ENCODE peak calls at places on chromosomes 6 and 20, in five cellular contexts. One of them, this sample, is unnamed.

GRCh38 chr20:34834459-34834893 is 9.0 kb upstream of the NCOA6 start:
- DNase-seq in brain microvascular endothelial cell: no peak
- DNase-seq in epithelial cell of prostate: no peak
- DNase-seq in activated naive CD4-positive, alpha-beta T cell: no peak
- DNase-seq in iPS-NIHi11: no peak
- DNase-seq in this sample: peak

GRCh38 chr6:130494745-130495144 is 128.9 kb downstream of the TMEM200A start:
- DNase-seq in brain microvascular endothelial cell: peak
- DNase-seq in activated naive CD4-positive, alpha-beta T cell: no peak
- DNase-seq in epithelial cell of prostate: no peak
- DNase-seq in iPS-NIHi11: no peak
- DNase-seq in this sample: no peak

GRCh38 chr6:110656492-110656891 is 158.8 kb downstream of the CDK19 start:
- DNase-seq in epithelial cell of prostate: peak
- DNase-seq in activated naive CD4-positive, alpha-beta T cell: no peak
- DNase-seq in brain microvascular endothelial cell: no peak
- DNase-seq in iPS-NIHi11: peak
- DNase-seq in this sample: no peak

GRCh38 chr6:45587229-45588060 is 209.7 kb upstream of the SUPT3H start:
- DNase-seq in iPS-NIHi11: no peak
- DNase-seq in epithelial cell of prostate: peak
- DNase-seq in activated naive CD4-positive, alpha-beta T cell: no peak
- DNase-seq in brain microvascular endothelial cell: no peak
- DNase-seq in this sample: no peak

GRCh38 chr20:47568019-47568418 is 66.3 kb downstream of the NCOA3 start:
- DNase-seq in brain microvascular endothelial cell: peak
- DNase-seq in iPS-NIHi11: no peak
- DNase-seq in activated naive CD4-positive, alpha-beta T cell: no peak
- DNase-seq in epithelial cell of prostate: no peak
- DNase-seq in this sample: no peak

GRCh38 chr6:30829639-30830250 is 54.6 kb upstream of the DDR1 start:
- DNase-seq in activated naive CD4-positive, alpha-beta T cell: no peak
- DNase-seq in epithelial cell of prostate: no peak
- DNase-seq in brain microvascular endothelial cell: no peak
- DNase-seq in iPS-NIHi11: no peak
- DNase-seq in this sample: no peak

GRCh38 chr6:71419954-71420692 is 131.5 kb downstream of the OGFRL1 start:
- DNase-seq in brain microvascular endothelial cell: no peak
- DNase-seq in activated naive CD4-positive, alpha-beta T cell: no peak
- DNase-seq in iPS-NIHi11: peak
- DNase-seq in epithelial cell of prostate: no peak
- DNase-seq in this sample: peak

GRCh38 chr20:59750209-59750840 is 146.0 kb downstream of the PHACTR3 start:
- DNase-seq in activated naive CD4-positive, alpha-beta T cell: no peak
- DNase-seq in brain microvascular endothelial cell: no peak
- DNase-seq in iPS-NIHi11: no peak
- DNase-seq in epithelial cell of prostate: no peak
- DNase-seq in this sample: no peak

GRCh38 chr20:19928379-19929360 is 88.5 kb upstream of the NAA20 start:
- DNase-seq in activated naive CD4-positive, alpha-beta T cell: no peak
- DNase-seq in iPS-NIHi11: no peak
- DNase-seq in epithelial cell of prostate: peak
- DNase-seq in brain microvascular endothelial cell: no peak
- DNase-seq in this sample: no peak

GRCh38 chr20:36082516-36082915 is 72.0 kb upstream of the EPB41L1 start:
- DNase-seq in activated naive CD4-positive, alpha-beta T cell: no peak
- DNase-seq in iPS-NIHi11: no peak
- DNase-seq in epithelial cell of prostate: no peak
- DNase-seq in brain microvascular endothelial cell: no peak
- DNase-seq in this sample: no peak

GRCh38 chr6:145272246-145272645 is 463.1 kb downstream of the EPM2A start:
- DNase-seq in activated naive CD4-positive, alpha-beta T cell: no peak
- DNase-seq in iPS-NIHi11: no peak
- DNase-seq in brain microvascular endothelial cell: no peak
- DNase-seq in epithelial cell of prostate: no peak
- DNase-seq in this sample: no peak

GRCh38 chr20:47727170-47727880 is 58.0 kb downstream of the SULF2 start:
- DNase-seq in epithelial cell of prostate: no peak
- DNase-seq in iPS-NIHi11: no peak
- DNase-seq in activated naive CD4-positive, alpha-beta T cell: peak
- DNase-seq in brain microvascular endothelial cell: no peak
- DNase-seq in this sample: no peak

GRCh38 chr6:35970181-35970580 is 49.3 kb upstream of the SRPK1 start:
- DNase-seq in brain microvascular endothelial cell: peak
- DNase-seq in iPS-NIHi11: no peak
- DNase-seq in epithelial cell of prostate: peak
- DNase-seq in activated naive CD4-positive, alpha-beta T cell: no peak
- DNase-seq in this sample: no peak

GRCh38 chr6:134921980-134922313 is 28.0 kb downstream of the ALDH8A1 start:
- DNase-seq in iPS-NIHi11: no peak
- DNase-seq in activated naive CD4-positive, alpha-beta T cell: no peak
- DNase-seq in epithelial cell of prostate: no peak
- DNase-seq in brain microvascular endothelial cell: no peak
- DNase-seq in this sample: no peak

GRCh38 chr6:105713474-105714118 is 310.7 kb upstream of the PREP start:
- DNase-seq in epithelial cell of prostate: no peak
- DNase-seq in activated naive CD4-positive, alpha-beta T cell: no peak
- DNase-seq in iPS-NIHi11: no peak
- DNase-seq in brain microvascular endothelial cell: no peak
- DNase-seq in this sample: no peak

GRCh38 chr20:63531686-63532448 is 5.3 kb downstream of the PTK6 start:
- DNase-seq in iPS-NIHi11: no peak
- DNase-seq in brain microvascular endothelial cell: no peak
- DNase-seq in activated naive CD4-positive, alpha-beta T cell: no peak
- DNase-seq in epithelial cell of prostate: no peak
- DNase-seq in this sample: peak

GRCh38 chr6:106125925-106126435 is 39.8 kb downstream of the PRDM1 start:
- DNase-seq in activated naive CD4-positive, alpha-beta T cell: no peak
- DNase-seq in brain microvascular endothelial cell: no peak
- DNase-seq in iPS-NIHi11: no peak
- DNase-seq in epithelial cell of prostate: no peak
- DNase-seq in this sample: no peak

GRCh38 chr6:132147530-132148011 is 196.4 kb upstream of the CCN2 start:
- DNase-seq in epithelial cell of prostate: no peak
- DNase-seq in iPS-NIHi11: peak
- DNase-seq in activated naive CD4-positive, alpha-beta T cell: no peak
- DNase-seq in brain microvascular endothelial cell: peak
- DNase-seq in this sample: no peak

GRCh38 chr20:59043698-59044097 is 1.1 kb upstream of the PRELID3B start:
- DNase-seq in iPS-NIHi11: no peak
- DNase-seq in epithelial cell of prostate: peak
- DNase-seq in brain microvascular endothelial cell: no peak
- DNase-seq in activated naive CD4-positive, alpha-beta T cell: no peak
- DNase-seq in this sample: no peak

GRCh38 chr6:89372506-89372901 is 20.0 kb upstream of the UBE2J1 start:
- DNase-seq in brain microvascular endothelial cell: no peak
- DNase-seq in epithelial cell of prostate: no peak
- DNase-seq in iPS-NIHi11: no peak
- DNase-seq in activated naive CD4-positive, alpha-beta T cell: no peak
- DNase-seq in this sample: no peak

GRCh38 chr6:15501806-15502450 is 160.9 kb downstream of the DTNBP1 start:
- DNase-seq in iPS-NIHi11: no peak
- DNase-seq in activated naive CD4-positive, alpha-beta T cell: no peak
- DNase-seq in epithelial cell of prostate: no peak
- DNase-seq in brain microvascular endothelial cell: peak
- DNase-seq in this sample: no peak

GRCh38 chr6:135904666-135905065 is 53.2 kb downstream of the PDE7B start:
- DNase-seq in activated naive CD4-positive, alpha-beta T cell: no peak
- DNase-seq in epithelial cell of prostate: no peak
- DNase-seq in brain microvascular endothelial cell: no peak
- DNase-seq in iPS-NIHi11: no peak
- DNase-seq in this sample: no peak

GRCh38 chr20:3819413-3820047 is 817 bp upstream of the AP5S1 start:
- DNase-seq in epithelial cell of prostate: no peak
- DNase-seq in brain microvascular endothelial cell: no peak
- DNase-seq in activated naive CD4-positive, alpha-beta T cell: no peak
- DNase-seq in iPS-NIHi11: no peak
- DNase-seq in this sample: no peak

GRCh38 chr6:28769626-28770402 is 154.0 kb downstream of the TRIM27 start:
- DNase-seq in epithelial cell of prostate: no peak
- DNase-seq in activated naive CD4-positive, alpha-beta T cell: no peak
- DNase-seq in brain microvascular endothelial cell: peak
- DNase-seq in iPS-NIHi11: no peak
- DNase-seq in this sample: no peak